ENCODE peak calls at places on chromosomes 12 and 14, in seven cellular contexts. Y, O, P, R, I, F and D are unnamed samples.

GRCh38 chr14:69291891-69292586 is 32.1 kb downstream of the GALNT16 start:
- DNase-seq in P (peak; percentile 42), F (no peak), O (peak; percentile 17), I (no peak), Y (no peak), R (no peak), D (no peak)

GRCh38 chr12:71128191-71128590 is 29.6 kb downstream of the TSPAN8 start:
- DNase-seq in F (no peak), O (no peak), R (no peak), Y (no peak), P (peak; percentile 25), I (no peak), D (no peak)

GRCh38 chr14:66196670-66197069 is 289.5 kb upstream of the CCDC196 start:
- DNase-seq in Y (no peak), O (no peak), P (no peak), F (no peak), I (no peak), R (no peak), D (no peak)

GRCh38 chr12:106386836-106387555 is 29.4 kb downstream of the POLR3B start:
- DNase-seq in I (no peak), R (no peak), Y (no peak), F (no peak), O (no peak), P (peak; percentile 90), D (no peak)

GRCh38 chr12:127260959-127261358 is 1006.0 kb upstream of the TMEM132C start:
- DNase-seq in I (no peak), F (no peak), P (peak; percentile 52), R (no peak), Y (no peak), O (no peak), D (no peak)

GRCh38 chr12:55629058-55629841 is 7.4 kb upstream of the OR10P1 start:
- DNase-seq in R (no peak), F (no peak), O (no peak), Y (no peak), P (no peak), I (no peak), D (no peak)

GRCh38 chr14:21631084-21631483 is 3.7 kb downstream of the OR10G2 start:
- DNase-seq in P (no peak), O (no peak), I (no peak), R (no peak), Y (no peak), F (no peak), D (no peak)

GRCh38 chr12:78778339-78778738 is 86.2 kb upstream of the SYT1 start:
- DNase-seq in P (no peak), O (no peak), Y (no peak), R (no peak), F (no peak), I (no peak), D (no peak)

GRCh38 chr14:38078393-38078792 is 129.3 kb upstream of the SSTR1 start:
- DNase-seq in I (no peak), P (no peak), Y (no peak), R (no peak), O (no peak), F (no peak), D (no peak)

GRCh38 chr14:75088566-75089373 is 19.3 kb downstream of the ZC2HC1C start:
- DNase-seq in I (no peak), O (peak; percentile 25), Y (peak; percentile 12), P (peak; percentile 36), F (no peak), R (peak; percentile 75), D (peak; percentile 56)

GRCh38 chr14:55731881-55732498 is 152.0 kb downstream of the KTN1 start:
- DNase-seq in Y (peak; percentile 19), P (no peak), I (peak; percentile 4), O (no peak), F (peak; percentile 43), R (no peak), D (no peak)

GRCh38 chr12:95516757-95517156 is 34.5 kb downstream of the USP44 start:
- DNase-seq in P (peak; percentile 32), R (no peak), F (no peak), Y (no peak), I (no peak), O (no peak), D (no peak)

GRCh38 chr12:10140001-10140400 is 10.0 kb upstream of the CLEC7A start:
- DNase-seq in F (no peak), R (peak; percentile 30), I (peak; percentile 16), Y (peak; percentile 19), O (peak; percentile 11), P (peak; percentile 37), D (peak; percentile 48)

GRCh38 chr14:76867536-76868452 is 41.6 kb downstream of the LRRC74A start:
- DNase-seq in F (peak; percentile 9), O (no peak), R (peak; percentile 12), P (no peak), Y (no peak), I (peak; percentile 43), D (no peak)

GRCh38 chr12:104353012-104353981 is 49.8 kb downstream of the EID3 start:
- DNase-seq in R (no peak), I (no peak), O (no peak), F (no peak), Y (no peak), P (no peak), D (no peak)

GRCh38 chr14:82854851-82855250 is 1321.2 kb upstream of the SEL1L start:
- DNase-seq in P (no peak), F (no peak), Y (no peak), I (no peak), R (no peak), O (no peak), D (no peak)

GRCh38 chr14:92981726-92982125 is 58.8 kb downstream of the CHGA start:
- DNase-seq in I (no peak), F (no peak), O (no peak), R (no peak), Y (no peak), P (no peak), D (no peak)

GRCh38 chr12:100213016-100213891 is 12.6 kb downstream of the ACTR6 start:
- DNase-seq in P (no peak), I (no peak), R (no peak), Y (no peak), F (no peak), O (no peak), D (no peak)

GRCh38 chr14:101008196-101008595 is 104.7 kb upstream of the RTL1 start:
- DNase-seq in Y (no peak), P (no peak), I (no peak), F (no peak), R (no peak), O (no peak), D (no peak)

GRCh38 chr12:127272864-127273263 is 994.1 kb upstream of the TMEM132C start:
- DNase-seq in R (no peak), P (peak; percentile 99), Y (no peak), F (no peak), O (peak; percentile 75), I (no peak), D (no peak)

GRCh38 chr12:93183940-93184663 is 193.6 kb upstream of the NUDT4 start:
- DNase-seq in R (no peak), F (no peak), Y (no peak), I (peak; percentile 42), O (no peak), P (peak; percentile 40), D (no peak)